ENCODE peak calls at places on chromosomes 6 and 20, in six cellular contexts. Q is type B pancreatic cell, E is HAP-1, R is fibroblast of the aortic adventitia, K is BE2C, U is amniotic stem cell. W is an unnamed sample.

GRCh38 chr20:33826270-33826897 is 15.2 kb downstream of the CHMP4B start:
- DNase-seq in K (no peak), R (no peak), Q (no peak), U (no peak), E (no peak), W (no peak)

GRCh38 chr6:34560366-34561226 is 4.5 kb upstream of the SPDEF start:
- DNase-seq in K (peak), R (peak), U (no peak), Q (no peak), E (no peak), W (no peak)

GRCh38 chr6:123604067-123604466 is 32.7 kb downstream of the TRDN start:
- DNase-seq in K (no peak), Q (no peak), U (no peak), E (peak), R (no peak), W (no peak)

GRCh38 chr6:38034269-38034914 is 214.9 kb downstream of the ZFAND3 start:
- DNase-seq in E (peak), Q (no peak), R (peak), K (no peak), U (no peak), W (no peak)

GRCh38 chr20:36827541-36828279 is 48.2 kb upstream of the TLDC2 start:
- DNase-seq in K (no peak), R (no peak), U (no peak), E (no peak), Q (no peak), W (no peak)

GRCh38 chr6:155949256-155949655 is 493.6 kb upstream of the NOX3 start:
- DNase-seq in Q (no peak), E (no peak), R (no peak), K (no peak), U (no peak), W (no peak)

GRCh38 chr6:133699986-133700385 is 188.9 kb upstream of the TCF21 start:
- DNase-seq in K (no peak), U (no peak), R (no peak), Q (no peak), E (no peak), W (no peak)

GRCh38 chr20:40494238-40494637 is 194.8 kb downstream of the MAFB start:
- DNase-seq in Q (no peak), E (no peak), U (no peak), R (no peak), K (no peak), W (no peak)

GRCh38 chr20:34557936-34558319 is 590 bp upstream of the MAP1LC3A start:
- DNase-seq in U (no peak), K (no peak), R (no peak), E (no peak), Q (no peak), W (no peak)

GRCh38 chr6:8064638-8065518 is 689 bp upstream of the BLOC1S5 start:
- DNase-seq in R (no peak), E (no peak), Q (no peak), U (no peak), K (no peak), W (no peak)

GRCh38 chr6:13096084-13096483 is 232.3 kb downstream of the TBC1D7 start:
- DNase-seq in K (no peak), Q (no peak), U (no peak), E (no peak), R (no peak), W (no peak)

GRCh38 chr6:166944666-166945256 is 11.6 kb downstream of the RNASET2 start:
- DNase-seq in E (no peak), R (no peak), K (no peak), U (no peak), Q (no peak), W (no peak)

GRCh38 chr20:61896058-61896961 is 169.4 kb downstream of the TAF4 start:
- DNase-seq in K (peak), E (peak), Q (no peak), R (peak), U (no peak), W (no peak)

GRCh38 chr6:63351995-63352586 is 32.3 kb upstream of the LGSN start:
- DNase-seq in K (no peak), R (peak), U (no peak), Q (no peak), E (no peak), W (no peak)

GRCh38 chr6:156993713-156994112 is 216.5 kb downstream of the ARID1B start:
- DNase-seq in Q (no peak), U (no peak), E (no peak), K (no peak), R (no peak), W (no peak)

GRCh38 chr6:125598422-125598821 is 151.0 kb upstream of the HEY2 start:
- DNase-seq in K (no peak), R (peak), U (no peak), Q (no peak), E (no peak), W (no peak)

GRCh38 chr6:89369009-89369408 is 16.5 kb upstream of the UBE2J1 start:
- DNase-seq in U (no peak), K (no peak), R (peak), Q (no peak), E (no peak), W (no peak)

GRCh38 chr6:88908598-88909548 is 54.5 kb downstream of the RNGTT start:
- DNase-seq in E (no peak), K (no peak), Q (no peak), R (no peak), U (no peak), W (no peak)

GRCh38 chr6:80197474-80197873 is 91.0 kb downstream of the BCKDHB start:
- DNase-seq in U (no peak), E (no peak), K (no peak), R (peak), Q (no peak), W (no peak)

GRCh38 chr6:90251295-90251992 is 45.2 kb downstream of the BACH2 start:
- DNase-seq in E (no peak), Q (no peak), K (no peak), U (no peak), R (no peak), W (no peak)

GRCh38 chr6:51398064-51398740 is 579.5 kb downstream of the TFAP2B start:
- DNase-seq in R (no peak), U (no peak), Q (no peak), K (peak), E (no peak), W (no peak)

GRCh38 chr6:158939255-158940170 is 60.5 kb downstream of the RSPH3 start:
- DNase-seq in U (no peak), E (no peak), Q (no peak), R (no peak), K (no peak), W (no peak)

GRCh38 chr20:17612287-17612974 is 42.6 kb downstream of the DSTN start:
- DNase-seq in U (peak), Q (no peak), E (no peak), K (no peak), R (peak), W (peak)

GRCh38 chr6:160534050-160534696 is 129.9 kb downstream of the LPA start:
- DNase-seq in K (peak), U (no peak), R (peak), Q (peak), E (peak), W (peak)

GRCh38 chr6:107561325-107561724 is 71.4 kb downstream of the SOBP start:
- DNase-seq in R (peak), U (no peak), E (no peak), K (peak), Q (no peak), W (no peak)

GRCh38 chr20:59253779-59254319 is 46.6 kb upstream of the EDN3 start:
- DNase-seq in U (no peak), E (no peak), K (no peak), Q (no peak), R (no peak), W (no peak)

GRCh38 chr6:30322527-30323501 is 3.9 kb upstream of the TRIM39 start:
- DNase-seq in Q (no peak), U (no peak), K (no peak), R (peak), E (no peak), W (no peak)

GRCh38 chr6:106569444-106569843 is 59.9 kb downstream of the RTN4IP1 start:
- DNase-seq in R (no peak), K (no peak), Q (no peak), E (no peak), U (no peak), W (no peak)

W was measured in CD8-positive, alpha-beta T cell.